ENCODE peak calls at places on chromosomes 11 and 22, in four cellular contexts. B is HCT116, W is IMR-90, X is OCI-LY7. F is an unnamed sample.

GRCh38 chr11:117535870-117536411 is 208.3 kb downstream of the CEP164 start:
- DNase-seq in B (no peak), W (no peak), X (no peak), F (no peak)

GRCh38 chr11:898160-898517 is 12.5 kb downstream of the CHID1 start:
- DNase-seq in B (peak; percentile 13), W (peak; percentile 11), X (no peak), F (peak; percentile 30)

GRCh38 chr11:63813035-63813562 is at the start of gene SPINDOC:
- DNase-seq in B (no peak), W (peak; percentile 47), X (peak; percentile 84), F (peak; percentile 80)

GRCh38 chr11:33843018-33843417 is 48.9 kb downstream of the LMO2 start:
- DNase-seq in B (no peak), W (no peak), X (no peak), F (no peak)

GRCh38 chr22:19121631-19122142 is 525 bp downstream of the DGCR2 start:
- DNase-seq in B (no peak), W (peak; percentile 7), X (peak; percentile 52), F (peak; percentile 40)

GRCh38 chr11:71558996-71559395 is 6.4 kb upstream of the KRTAP5-10 start:
- DNase-seq in B (no peak), W (no peak), X (no peak), F (no peak)

GRCh38 chr11:70381872-70382842 is 16.2 kb upstream of the CTTN start:
- DNase-seq in B (no peak), W (peak; percentile 95), X (no peak), F (no peak)

GRCh38 chr11:73186294-73186850 is 31.7 kb upstream of the P2RY2 start:
- DNase-seq in B (no peak), W (no peak), X (no peak), F (no peak)

GRCh38 chr22:19460036-19460435 is 12.5 kb upstream of the C22orf39 start:
- DNase-seq in B (no peak), W (no peak), X (no peak), F (no peak)

GRCh38 chr11:206516-207212 is 535 bp downstream of the BET1L start:
- DNase-seq in B (no peak), W (no peak), X (peak; percentile 46), F (peak; percentile 29)

GRCh38 chr11:15275141-15275540 is 160.4 kb downstream of the INSC start:
- DNase-seq in B (no peak), W (no peak), X (no peak), F (no peak)

GRCh38 chr11:57364851-57365660 is 15.9 kb downstream of the PRG3 start:
- DNase-seq in B (no peak), W (no peak), X (no peak), F (no peak)

GRCh38 chr11:910589-911030 is at the start of gene CHID1:
- DNase-seq in B (peak; percentile 51), W (peak; percentile 67), X (peak; percentile 89), F (peak; percentile 86)

GRCh38 chr11:75560644-75561043 is 1.4 kb upstream of the SERPINH1 start:
- DNase-seq in B (no peak), W (peak; percentile 45), X (no peak), F (no peak)

GRCh38 chr11:2741377-2742131 is 41.8 kb upstream of the KCNQ1OT1 start:
- DNase-seq in B (no peak), W (peak; percentile 74), X (no peak), F (no peak)

GRCh38 chr22:17057959-17058814 is 26.6 kb upstream of the IL17RA start:
- DNase-seq in B (peak; percentile 45), W (peak; percentile 73), X (peak; percentile 58), F (peak; percentile 64)

GRCh38 chr11:122215244-122215992 is 99.4 kb upstream of the BLID start:
- DNase-seq in B (peak; percentile 51), W (peak; percentile 99), X (peak; percentile 35), F (peak; percentile 43)

GRCh38 chr11:95720219-95720618 is 69.4 kb downstream of the FAM76B start:
- DNase-seq in B (no peak), W (no peak), X (no peak), F (no peak)

GRCh38 chr22:24585461-24585860 is 7.4 kb downstream of the LRRC75B start:
- DNase-seq in B (no peak), W (no peak), X (no peak), F (no peak)

GRCh38 chr11:112620621-112621394 is 340.4 kb upstream of the NCAM1 start:
- DNase-seq in B (peak; percentile 13), W (no peak), X (no peak), F (no peak)

GRCh38 chr22:25417792-25418191 is 146.7 kb upstream of the GRK3 start:
- DNase-seq in B (no peak), W (no peak), X (peak; percentile 29), F (no peak)

GRCh38 chr22:29108137-29108536 is 35.3 kb downstream of the KREMEN1 start:
- DNase-seq in B (peak; percentile 10), W (peak; percentile 58), X (no peak), F (no peak)

GRCh38 chr11:128904872-128905344 is 13.8 kb downstream of the KCNJ5 start:
- DNase-seq in B (no peak), W (no peak), X (no peak), F (no peak)

GRCh38 chr11:113555071-113555739 is 80.0 kb upstream of the DRD2 start:
- DNase-seq in B (no peak), W (no peak), X (no peak), F (no peak)

GRCh38 chr11:8671242-8671641 is 11.2 kb downstream of the TRIM66 start:
- DNase-seq in B (no peak), W (peak; percentile 97), X (no peak), F (no peak)

GRCh38 chr22:36227396-36227795 is 11.9 kb downstream of the APOL2 start:
- DNase-seq in B (no peak), W (no peak), X (no peak), F (no peak)

GRCh38 chr11:94302806-94303205 is 1.6 kb upstream of the IZUMO1R start:
- DNase-seq in B (no peak), W (no peak), X (no peak), F (no peak)

GRCh38 chr11:132670921-132671675 is 861.2 kb downstream of the OPCML start:
- DNase-seq in B (no peak), W (no peak), X (no peak), F (no peak)

GRCh38 chr11:1055990-1056771 is 18.5 kb upstream of the MUC2 start:
- DNase-seq in B (no peak), W (no peak), X (no peak), F (no peak)

GRCh38 chr11:129248618-129249017 is 56.5 kb upstream of the ARHGAP32 start:
- DNase-seq in B (no peak), W (peak; percentile 80), X (no peak), F (no peak)

GRCh38 chr22:26172389-26172990 is 3.2 kb downstream of the SEZ6L start:
- DNase-seq in B (peak; percentile 24), W (peak; percentile 4), X (peak; percentile 45), F (peak; percentile 39)

GRCh38 chr11:134372961-134373360 is 39.1 kb downstream of the B3GAT1 start:
- DNase-seq in B (no peak), W (no peak), X (no peak), F (no peak)

GRCh38 chr22:32531955-32532818 is 57.6 kb downstream of the FBXO7 start:
- DNase-seq in B (no peak), W (peak; percentile 93), X (no peak), F (no peak)

GRCh38 chr11:45185228-45185729 is 38.8 kb downstream of the PRDM11 start:
- DNase-seq in B (no peak), W (no peak), X (no peak), F (no peak)

GRCh38 chr22:23382796-23383195 is 197.3 kb downstream of the IGLL1 start:
- DNase-seq in B (no peak), W (no peak), X (no peak), F (no peak)

GRCh38 chr11:46107780-46108179 is 13.5 kb downstream of the PHF21A start:
- DNase-seq in B (no peak), W (no peak), X (no peak), F (no peak)

GRCh38 chr22:24834845-24835570 is 29.0 kb downstream of the SGSM1 start:
- DNase-seq in B (peak; percentile 37), W (peak; percentile 11), X (peak; percentile 25), F (no peak)

DNA sequence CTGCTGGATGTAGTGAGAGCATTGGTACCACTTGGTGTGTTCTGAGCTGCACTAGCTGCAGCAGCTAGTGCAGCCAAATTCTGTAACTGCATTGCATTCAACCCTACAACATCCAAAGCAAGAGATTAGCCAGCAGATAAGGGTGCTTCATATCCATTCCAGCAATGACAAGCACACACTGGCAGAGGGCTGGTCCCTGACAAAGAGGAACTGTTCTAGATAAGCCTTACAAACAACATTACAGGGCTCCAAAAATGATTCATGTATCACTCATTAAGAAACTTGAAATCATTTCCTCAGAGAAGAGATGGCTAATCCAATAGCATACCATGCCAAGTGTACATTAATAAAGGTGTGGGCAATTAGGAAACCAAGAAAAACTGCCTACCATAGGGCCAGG is 28.4 kb upstream of the RAPSN start:
- DNase-seq in B (no peak), W (peak; percentile 69), X (no peak), F (no peak)
- H4K20me1 ChIP-seq in B (no peaks in the 10 kb centered on the region), W (peaks cover 23% of the 10 kb centered on the region), X (peaks cover 4% of the 10 kb centered on the region), F (no peaks in the 10 kb centered on the region)

DNA sequence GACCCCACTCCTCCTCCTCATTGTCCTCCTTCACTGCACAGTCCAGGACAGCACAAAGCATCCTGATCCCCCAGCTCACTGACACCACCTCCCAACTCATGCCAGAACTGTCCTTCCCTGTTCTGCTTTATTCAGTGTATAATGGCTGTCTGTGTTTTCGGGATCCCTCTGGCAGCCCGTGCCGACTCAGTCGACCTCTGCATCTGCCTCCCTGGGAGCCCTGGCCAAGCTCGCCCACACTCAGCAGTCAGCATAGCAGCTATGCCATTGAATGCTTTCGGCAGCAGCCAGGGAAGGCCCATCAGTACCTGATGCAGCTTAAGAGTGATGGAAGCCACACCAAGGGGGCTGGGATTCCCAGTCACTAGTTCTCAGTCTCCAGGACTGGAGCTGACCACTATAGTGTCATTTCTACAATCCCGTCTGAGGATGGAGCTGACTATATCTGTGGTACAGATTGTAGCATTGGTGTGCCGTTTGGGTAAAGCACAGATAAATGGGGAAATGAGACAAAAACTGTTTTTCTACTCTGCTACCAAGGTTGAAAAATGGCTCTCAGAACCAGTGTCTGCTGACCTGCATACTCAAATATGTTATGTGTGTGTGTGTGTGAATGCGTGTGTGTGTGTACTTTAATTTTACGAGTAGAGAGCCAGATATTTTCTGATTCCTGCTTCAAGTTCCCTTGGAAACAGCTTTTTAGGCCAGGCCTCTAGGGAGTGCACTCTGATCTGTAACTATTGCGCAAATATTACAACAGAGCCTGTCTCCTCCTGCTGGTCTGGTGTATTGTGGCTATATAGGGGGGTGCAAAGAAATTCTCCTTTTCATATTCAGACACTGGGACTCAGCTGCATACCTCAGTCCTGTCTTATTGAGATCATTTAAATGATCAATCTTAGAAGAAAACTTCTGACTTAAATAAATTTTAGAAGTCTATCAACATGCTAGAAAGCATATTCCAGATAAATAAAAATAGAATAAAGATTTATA is 78.8 kb upstream of the TOP3B start:
- DNase-seq in B (peak; percentile 8), W (peak; percentile 43), X (peak; percentile 73), F (no peak)
- TF ChIP-seq CTCF in B (peak; percentile 20), W (peak; percentile 38), X (peak; percentile 73), F (no peak)

GRCh38 chr11:78828582-78829520 is 254.2 kb upstream of the NARS2 start:
- DNase-seq in B (no peak), W (no peak), X (no peak), F (no peak)
- H3K27ac ChIP-seq in B (no peak overlapping the region), W (no peak overlapping the region), X (no peak overlapping the region), F (no peak overlapping the region)

DNA sequence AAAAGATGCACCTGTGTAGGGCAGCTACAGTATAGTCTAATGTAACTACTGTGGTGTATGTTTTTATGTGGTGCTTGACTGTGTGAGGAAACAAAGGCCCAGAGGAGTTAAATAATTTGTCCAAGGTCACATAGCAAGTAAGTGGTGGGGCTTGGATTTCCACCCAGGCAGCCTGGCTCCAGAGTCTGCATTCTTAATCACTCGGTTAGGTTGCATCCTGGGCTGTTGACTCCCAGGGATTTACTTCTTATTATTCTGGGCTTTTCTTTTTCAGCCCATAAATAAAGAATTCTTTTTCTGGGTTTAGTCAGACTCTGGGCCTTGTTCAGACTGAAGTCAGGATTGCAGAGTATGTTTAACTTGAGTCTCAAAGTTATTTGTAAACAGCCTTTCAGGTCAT is 82.1 kb downstream of the ARHGAP42 start:
- DNase-seq in B (no peak), W (no peak), X (no peak), F (no peak)
- H4K20me1 ChIP-seq in B (no peaks in the 10 kb centered on the region), W (no peaks in the 10 kb centered on the region), X (no peaks in the 10 kb centered on the region), F (no peaks in the 10 kb centered on the region)